ENCODE peak calls at places on chromosomes 1 and 21, in seven cellular contexts. H, C, R, G, Y, I and O are unnamed samples.

GRCh38 chr1:60367522-60367921 is 294.0 kb upstream of the C1orf87 start:
- DNase-seq in R (no peak), I (no peak), C (no peak), H (peak), Y (no peak), G (no peak), O (no peak)

GRCh38 chr1:46017876-46018503 is 114.4 kb downstream of the PIK3R3 start:
- DNase-seq in R (no peak), Y (no peak), I (no peak), H (no peak), G (no peak), C (no peak), O (no peak)

GRCh38 chr1:209618756-209619420 is 33.3 kb downstream of the LAMB3 start:
- DNase-seq in I (no peak), R (no peak), H (no peak), G (no peak), Y (peak), C (no peak), O (no peak)

GRCh38 chr1:8155528-8156186 is 129.5 kb upstream of the ERRFI1 start:
- DNase-seq in G (no peak), Y (no peak), R (no peak), C (no peak), H (no peak), I (no peak), O (no peak)

GRCh38 chr1:56215771-56216170 is 363.6 kb downstream of the PLPP3 start:
- DNase-seq in G (no peak), I (no peak), R (no peak), Y (no peak), C (no peak), H (no peak), O (no peak)

GRCh38 chr1:165424454-165425283 is 20.3 kb downstream of the RXRG start:
- DNase-seq in Y (no peak), I (no peak), H (no peak), C (no peak), G (no peak), R (no peak), O (no peak)

GRCh38 chr1:150150511-150151021 is 850 bp downstream of the PLEKHO1 start:
- DNase-seq in H (peak), R (peak), Y (no peak), G (no peak), C (peak), I (peak), O (no peak)

GRCh38 chr1:159211331-159212136 is 6.9 kb downstream of the ACKR1 start:
- DNase-seq in C (peak), H (peak), R (peak), Y (no peak), I (no peak), G (no peak), O (no peak)

GRCh38 chr1:117570988-117571409 is 34.8 kb upstream of the TENT5C start:
- DNase-seq in H (no peak), Y (no peak), I (no peak), G (no peak), C (no peak), R (no peak), O (peak)

GRCh38 chr21:35529141-35529863 is 480.2 kb upstream of the RUNX1 start:
- DNase-seq in R (no peak), G (no peak), I (no peak), C (no peak), H (no peak), Y (no peak), O (no peak)

GRCh38 chr21:36535618-36536241 is 55.8 kb upstream of the CLDN14 start:
- DNase-seq in G (peak), C (no peak), I (no peak), R (no peak), H (no peak), Y (peak), O (peak)

GRCh38 chr1:78586572-78586971 is 33.7 kb upstream of the IFI44L start:
- DNase-seq in C (no peak), G (no peak), I (no peak), R (no peak), H (no peak), Y (no peak), O (no peak)

GRCh38 chr1:196515904-196516303 is 92.3 kb downstream of the KCNT2 start:
- DNase-seq in G (no peak), R (no peak), I (no peak), H (no peak), C (no peak), Y (no peak), O (no peak)

GRCh38 chr1:227356582-227357228 is 38.4 kb upstream of the CDC42BPA start:
- DNase-seq in Y (no peak), G (no peak), I (no peak), R (no peak), H (no peak), C (no peak), O (no peak)

GRCh38 chr1:39076127-39076798 is 50.1 kb downstream of the NDUFS5 start:
- DNase-seq in R (no peak), G (no peak), H (no peak), C (no peak), Y (no peak), I (peak), O (no peak)

GRCh38 chr1:109482796-109483638 is 688 bp upstream of the ATXN7L2 start:
- DNase-seq in G (no peak), H (no peak), C (peak), R (peak), Y (peak), I (peak), O (no peak)

GRCh38 chr1:153792631-153793041 is 17.4 kb downstream of the SLC27A3 start:
- DNase-seq in Y (no peak), I (peak), H (no peak), C (no peak), R (no peak), G (no peak), O (no peak)

GRCh38 chr21:44485254-44485793 is 30.0 kb downstream of the LRRC3 start:
- DNase-seq in H (no peak), C (no peak), G (no peak), Y (no peak), I (no peak), R (no peak), O (no peak)

GRCh38 chr1:37670133-37670532 is 22.2 kb upstream of the CDCA8 start:
- DNase-seq in G (no peak), C (no peak), R (no peak), H (no peak), I (no peak), Y (no peak), O (no peak)

GRCh38 chr1:26097696-26098095 is 13.9 kb upstream of the PDIK1L start:
- DNase-seq in Y (no peak), G (no peak), H (no peak), C (no peak), R (no peak), I (no peak), O (no peak)

GRCh38 chr1:21869620-21870121 is 57.6 kb downstream of the LDLRAD2 start:
- DNase-seq in G (no peak), R (peak), H (no peak), Y (peak), I (peak), C (no peak), O (peak)

GRCh38 chr1:1426961-1427934 is 6.2 kb upstream of the ANKRD65 start:
- DNase-seq in Y (no peak), G (no peak), C (no peak), H (no peak), R (no peak), I (peak), O (no peak)

GRCh38 chr1:84847253-84848247 is 45.5 kb downstream of the LPAR3 start:
- DNase-seq in I (peak), G (peak), R (peak), Y (peak), C (peak), H (no peak), O (peak)

GRCh38 chr1:33176362-33176850 is 5.4 kb downstream of the TRIM62 start:
- DNase-seq in G (no peak), I (no peak), H (no peak), R (no peak), C (no peak), Y (no peak), O (no peak)

GRCh38 chr1:236495359-236496120 is 28.2 kb upstream of the LGALS8 start:
- DNase-seq in G (peak), H (no peak), R (peak), I (no peak), Y (peak), C (no peak), O (no peak)

GRCh38 chr1:233491953-233492627 is 121.8 kb upstream of the KCNK1 start:
- DNase-seq in Y (no peak), I (no peak), C (no peak), H (no peak), R (no peak), G (no peak), O (no peak)

GRCh38 chr1:113780363-113781146 is 21.3 kb upstream of the PHTF1 start:
- DNase-seq in R (no peak), H (no peak), Y (no peak), C (no peak), G (no peak), I (no peak), O (no peak)

GRCh38 chr21:36310016-36310415 is 10.0 kb upstream of the MORC3 start:
- DNase-seq in C (peak), H (no peak), R (no peak), G (no peak), I (no peak), Y (no peak), O (no peak)

GRCh38 chr1:75542818-75543570 is 67.9 kb downstream of the SLC44A5 start:
- DNase-seq in R (no peak), Y (no peak), C (no peak), H (no peak), G (no peak), I (no peak), O (no peak)

GRCh38 chr1:212752934-212753497 is 38.6 kb downstream of the NSL1 start:
- DNase-seq in C (no peak), I (no peak), Y (no peak), G (no peak), R (no peak), H (no peak), O (no peak)